ENCODE peak calls at places on chromosomes 6 and 20, in nine cellular contexts. W is A549, F is lower leg skin, Y is psoas muscle, K is neural progenitor cell, J is adrenal gland, Z is heart right ventricle, E is nephron progenitor cell, T is Calu3. P is an unnamed sample.

GRCh38 chr20:9478801-9479200 is 35.6 kb upstream of the LAMP5 start:
- DNase-seq in W (no peak), F (no peak), Y (no peak), K (no peak), J (no peak), Z (no peak), E (no peak), T (no peak), P (no peak)

GRCh38 chr6:37021356-37022129 is 16.1 kb downstream of the FGD2 start:
- DNase-seq in W (peak; percentile 60), F (no peak), Y (no peak), K (peak; percentile 73), J (no peak), Z (no peak), E (no peak), T (peak; percentile 82), P (no peak)

GRCh38 chr6:5950448-5950847 is 56.3 kb downstream of the NRN1 start:
- DNase-seq in W (peak; percentile 29), F (no peak), Y (no peak), K (peak; percentile 41), J (no peak), Z (peak; percentile 25), E (peak; percentile 17), T (peak; percentile 10), P (peak; percentile 34)

GRCh38 chr6:47414517-47415167 is 62.9 kb upstream of the CD2AP start:
- DNase-seq in W (peak; percentile 63), F (no peak), Y (no peak), K (no peak), J (peak; percentile 18), Z (no peak), E (no peak), T (no peak), P (peak; percentile 35)

GRCh38 chr20:17709361-17710293 is 9.9 kb downstream of the BANF2 start:
- DNase-seq in W (no peak), F (no peak), Y (no peak), K (no peak), J (no peak), Z (no peak), E (no peak), T (no peak), P (no peak)

GRCh38 chr6:27452496-27452897 is 20.4 kb downstream of the ZNF184 start:
- DNase-seq in W (peak; percentile 21), F (no peak), Y (no peak), K (no peak), J (no peak), Z (no peak), E (no peak), T (no peak), P (no peak)

GRCh38 chr6:21582651-21583050 is 10.9 kb upstream of the SOX4 start:
- DNase-seq in W (no peak), F (no peak), Y (no peak), K (no peak), J (no peak), Z (no peak), E (no peak), T (no peak), P (no peak)

GRCh38 chr6:71489736-71490135 is 201.1 kb downstream of the OGFRL1 start:
- DNase-seq in W (peak; percentile 27), F (no peak), Y (no peak), K (no peak), J (peak; percentile 9), Z (no peak), E (no peak), T (peak; percentile 67), P (no peak)

GRCh38 chr20:25543068-25543467 is 42.3 kb downstream of the NINL start:
- DNase-seq in W (no peak), F (no peak), Y (no peak), K (no peak), J (no peak), Z (no peak), E (no peak), T (no peak), P (no peak)

GRCh38 chr6:29938746-29939508 is 3.4 kb upstream of the HLA-A start:
- DNase-seq in W (no peak), F (no peak), Y (no peak), K (peak; percentile 25), J (no peak), Z (no peak), E (no peak), T (no peak), P (no peak)

GRCh38 chr6:24307881-24308280 is 50.0 kb downstream of the DCDC2 start:
- DNase-seq in W (no peak), F (no peak), Y (no peak), K (no peak), J (no peak), Z (no peak), E (no peak), T (no peak), P (no peak)

GRCh38 chr6:143014764-143015163 is 45.9 kb upstream of the AIG1 start:
- DNase-seq in W (no peak), F (no peak), Y (no peak), K (no peak), J (no peak), Z (no peak), E (no peak), T (no peak), P (no peak)

GRCh38 chr6:165557674-165558073 is 105.4 kb downstream of the PDE10A start:
- DNase-seq in W (no peak), F (no peak), Y (no peak), K (no peak), J (no peak), Z (no peak), E (no peak), T (no peak), P (no peak)

GRCh38 chr6:43776799-43777776 is 7.1 kb downstream of the VEGFA start:
- DNase-seq in W (no peak), F (no peak), Y (peak; percentile 67), K (no peak), J (peak; percentile 11), Z (no peak), E (no peak), T (no peak), P (no peak)

GRCh38 chr20:53595018-53595378 is 1.4 kb upstream of the ZNF217 start:
- DNase-seq in W (no peak), F (no peak), Y (no peak), K (no peak), J (no peak), Z (no peak), E (no peak), T (no peak), P (no peak)

GRCh38 chr6:35230498-35230897 is 16.7 kb downstream of the SCUBE3 start:
- DNase-seq in W (no peak), F (no peak), Y (no peak), K (no peak), J (no peak), Z (no peak), E (no peak), T (no peak), P (no peak)

GRCh38 chr20:58634121-58634817 is 16.8 kb upstream of the STX16 start:
- DNase-seq in W (no peak), F (no peak), Y (no peak), K (no peak), J (no peak), Z (no peak), E (no peak), T (no peak), P (peak; percentile 41)

GRCh38 chr20:46367967-46368901 is 38.2 kb downstream of the ELMO2 start:
- DNase-seq in W (no peak), F (no peak), Y (no peak), K (no peak), J (no peak), Z (no peak), E (no peak), T (peak; percentile 40), P (no peak)

DNA sequence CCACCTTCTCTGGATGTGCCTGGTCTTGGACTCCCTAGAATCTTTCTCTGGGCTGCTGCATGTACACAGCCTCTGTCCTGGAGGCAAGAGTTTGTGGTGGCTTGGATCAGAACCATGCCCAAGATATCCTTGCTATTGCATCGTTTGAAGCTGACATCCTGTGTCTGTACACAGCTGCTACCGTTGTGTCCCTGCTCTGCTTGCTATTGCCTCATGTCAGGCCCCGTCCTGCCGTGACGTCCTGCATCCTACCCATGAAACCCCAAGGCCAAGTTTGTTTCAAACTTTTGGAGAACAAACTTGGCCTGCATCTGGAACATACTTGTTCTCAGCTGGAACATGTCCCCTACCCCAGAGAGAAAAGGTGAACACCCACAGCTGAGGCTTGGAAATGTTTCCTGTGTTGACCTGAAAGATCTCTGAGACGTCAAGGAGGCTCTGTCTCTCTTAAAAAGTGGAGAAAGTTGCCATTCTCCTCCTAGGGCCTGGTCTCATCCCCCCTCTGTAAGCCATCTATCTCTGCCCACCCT is 78.1 kb downstream of the HFE start:
- DNase-seq in W (no peak), F (no peak), Y (no peak), K (no peak), J (no peak), Z (no peak), E (no peak), T (no peak), P (no peak)
- TF ChIP-seq CTCF in W (no peak), F (no peak), Y (no peak), K (no peak), J (no peak), Z (no peak), E (no peak), T (no peak), P (no peak)

DNA sequence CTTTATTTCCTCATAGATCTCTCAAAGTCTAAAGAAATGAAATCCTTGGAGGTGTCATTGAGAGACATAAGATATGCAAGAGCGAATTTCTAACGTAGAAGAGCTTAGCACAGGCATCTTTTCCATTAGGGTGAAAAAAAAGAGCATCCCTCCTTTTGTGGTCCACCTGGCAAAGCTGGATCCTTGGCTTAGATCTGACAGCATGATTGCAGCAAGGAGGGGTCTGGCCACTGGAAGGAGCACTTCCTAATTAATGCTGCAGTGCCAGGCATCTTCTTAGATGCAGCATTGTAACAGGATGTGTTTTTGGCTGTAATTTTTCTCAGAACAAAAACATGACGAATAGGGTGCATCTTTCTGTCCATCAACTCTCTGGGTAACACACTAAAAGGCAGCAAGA is 60.1 kb upstream of the TFAP2D start:
- DNase-seq in W (no peak), F (no peak), Y (no peak), K (peak; percentile 38), J (no peak), Z (no peak), E (no peak), T (no peak), P (no peak)
- TF ChIP-seq CTCF in W (no peak), F (no peak), Y (no peak), K (peak; percentile 38), J (no peak), Z (no peak), E (no peak), T (no peak), P (no peak)

GRCh38 chr6:122289721-122290501 is 109.5 kb upstream of the HSF2 start:
- DNase-seq in W (peak; percentile 4), F (no peak), Y (no peak), K (peak; percentile 58), J (no peak), Z (no peak), E (no peak), T (peak; percentile 11), P (no peak)
- TF ChIP-seq CTCF in W (peak; percentile 14), F (no peak), Y (peak; percentile 42), K (peak; percentile 61), J (peak; percentile 16), Z (peak; percentile 15), E (no peak), T (no peak), P (no peak)

DNA sequence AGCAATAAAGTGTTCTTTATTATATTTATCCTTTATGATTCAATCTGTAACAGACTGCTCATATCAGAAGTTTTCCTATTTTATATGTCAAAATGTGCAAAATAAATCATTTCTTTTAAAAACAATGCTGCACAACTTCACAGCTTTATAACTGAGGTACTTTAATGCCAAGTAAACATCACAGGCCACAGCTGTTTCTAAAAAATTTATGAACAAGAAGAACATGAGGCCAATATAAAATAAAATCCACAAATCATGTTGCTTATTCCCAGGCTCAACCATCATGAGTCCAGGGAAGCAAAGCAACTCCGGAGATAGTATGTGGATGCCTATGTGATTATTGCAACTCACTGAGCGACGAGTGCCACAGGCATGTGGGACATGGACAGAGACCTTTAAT is 195.5 kb downstream of the ISM1 start:
- DNase-seq in W (no peak), F (no peak), Y (no peak), K (no peak), J (no peak), Z (no peak), E (no peak), T (no peak), P (no peak)
- TF ChIP-seq CTCF in W (no peak), F (no peak), Y (no peak), K (no peak), J (no peak), Z (no peak), E (no peak), T (no peak), P (no peak)

P was measured in GM20000.